ENCODE peak calls at places on chromosomes 7 and 10, in ten cellular contexts. B is sigmoid colon; S is adrenal gland; N is upper lobe of right lung; K is iPS DF 6.9; U is suprapubic skin; P is body of pancreas; F is naive thymus-derived CD4-positive, alpha-beta T cell; A is HCT116; G is stomach. H is an unnamed sample.
A peak's percentile ranks its signal among the peaks of the same experiment; 100 is the strongest.

GRCh38 chr10:62380002-62380401 is 5.8 kb downstream of the ZNF365 start:
- DNase-seq in F (no peak), U (no peak), N (no peak), G (no peak), S (no peak), P (no peak), A (peak; percentile 60), B (no peak), K (no peak), H (peak; percentile 45)

GRCh38 chr7:119964640-119965542 is 308.1 kb upstream of the KCND2 start:
- DNase-seq in P (no peak), S (no peak), U (no peak), F (no peak), A (no peak), B (no peak), G (no peak), K (no peak), N (no peak), H (peak; percentile 44)

GRCh38 chr7:6564091-6564770 is 13.0 kb upstream of the GRID2IP start:
- DNase-seq in G (no peak), U (no peak), N (no peak), P (no peak), F (no peak), K (no peak), S (no peak), A (no peak), B (no peak), H (no peak)

GRCh38 chr7:26937956-26938623 is 73.7 kb upstream of the SKAP2 start:
- DNase-seq in F (no peak), K (no peak), U (no peak), P (no peak), B (no peak), A (no peak), G (no peak), S (no peak), N (no peak), H (no peak)

GRCh38 chr7:152462995-152463713 is 27.4 kb upstream of the KMT2C start:
- DNase-seq in U (no peak), B (no peak), P (no peak), S (peak; percentile 59), G (no peak), A (no peak), K (no peak), N (no peak), F (peak; percentile 7), H (peak; percentile 88)

GRCh38 chr7:191105-192034 is 1.0 kb upstream of the FAM20C start:
- DNase-seq in K (no peak), A (peak; percentile 10), P (peak; percentile 53), F (peak; percentile 8), U (no peak), S (peak; percentile 35), G (no peak), B (peak; percentile 88), N (no peak), H (peak; percentile 27)

GRCh38 chr10:24434961-24435360 is 226.0 kb downstream of the KIAA1217 start:
- DNase-seq in N (no peak), A (no peak), B (no peak), F (no peak), P (no peak), U (no peak), G (no peak), S (no peak), K (no peak), H (no peak)

GRCh38 chr7:88399036-88399435 is 92.3 kb upstream of the STEAP4 start:
- DNase-seq in U (no peak), N (no peak), A (no peak), K (no peak), F (no peak), B (no peak), P (no peak), S (no peak), G (no peak), H (no peak)

GRCh38 chr7:121872831-121873764 is at the start of gene PTPRZ1:
- DNase-seq in B (no peak), S (peak; percentile 9), P (peak; percentile 30), G (peak; percentile 51), F (no peak), K (peak; percentile 68), N (peak; percentile 63), U (no peak), A (no peak), H (peak; percentile 40)

GRCh38 chr7:135263321-135263970 is 29.8 kb downstream of the STRA8 start:
- DNase-seq in G (no peak), A (no peak), N (no peak), P (no peak), B (no peak), K (no peak), U (no peak), F (no peak), S (no peak), H (no peak)

GRCh38 chr7:42877852-42878251 is 34.0 kb downstream of the C7orf25 start:
- DNase-seq in A (no peak), P (no peak), U (no peak), K (no peak), N (no peak), S (no peak), B (no peak), G (no peak), F (no peak), H (no peak)

GRCh38 chr7:25059576-25059975 is 65.5 kb downstream of the CYCS start:
- DNase-seq in G (no peak), F (no peak), B (no peak), U (no peak), S (no peak), N (no peak), K (no peak), P (no peak), A (no peak), H (no peak)

GRCh38 chr7:139596626-139597025 is 73.1 kb downstream of the CLEC2L start:
- DNase-seq in P (no peak), F (no peak), S (no peak), K (no peak), B (no peak), G (no peak), U (no peak), A (no peak), N (no peak), H (no peak)

GRCh38 chr7:139598642-139599041 is 75.2 kb downstream of the CLEC2L start:
- DNase-seq in U (no peak), F (no peak), N (no peak), K (no peak), B (no peak), G (no peak), P (peak; percentile 15), S (peak; percentile 37), A (no peak), H (no peak)

GRCh38 chr7:139594911-139595476 is 71.5 kb downstream of the CLEC2L start:
- DNase-seq in U (no peak), S (no peak), K (no peak), A (no peak), P (no peak), G (no peak), B (no peak), F (no peak), N (no peak), H (no peak)

GRCh38 chr7:139597028-139597427 is 73.5 kb downstream of the CLEC2L start:
- DNase-seq in P (no peak), K (no peak), B (no peak), A (no peak), S (no peak), U (no peak), G (no peak), N (no peak), F (no peak), H (no peak)

DNA sequence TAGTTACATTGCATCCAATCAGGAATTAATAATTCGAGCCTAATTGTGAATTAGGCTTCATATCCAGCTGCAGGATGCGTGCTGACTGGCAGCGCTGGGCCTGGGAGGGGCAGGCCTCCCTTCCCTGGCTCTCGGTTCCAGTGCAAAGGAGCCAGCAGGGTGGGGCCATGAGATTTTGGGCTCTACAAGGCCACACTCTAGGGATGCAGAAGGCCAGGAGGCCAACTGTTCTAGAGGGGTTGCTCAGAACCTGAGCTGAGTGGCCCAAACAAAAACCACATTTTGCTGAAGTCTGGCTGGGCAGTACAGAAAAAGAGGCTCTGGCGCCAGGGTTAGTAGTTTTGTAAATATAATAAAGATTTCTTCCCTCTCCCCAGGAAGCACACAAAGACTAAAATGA is 72.3 kb downstream of the CLEC2L start:
- DNase-seq in K (no peak), B (no peak), U (no peak), S (no peak), F (no peak), P (no peak), N (no peak), A (no peak), G (peak; percentile 23), H (no peak)
- H3K36me3 ChIP-seq in K (peaks cover 2% of the 10 kb centered on the region), B (no peaks in the 10 kb centered on the region), U (peaks cover 79% of the 10 kb centered on the region), S (no peaks in the 10 kb centered on the region), F (peaks cover 46% of the 10 kb centered on the region), P (peaks cover 17% of the 10 kb centered on the region), N (peaks cover 97% of the 10 kb centered on the region), A (peaks cover 33% of the 10 kb centered on the region), G (peaks cover 76% of the 10 kb centered on the region), H (peaks cover 28% of the 10 kb centered on the region)

GRCh38 chr7:37277513-37277912 is 171.2 kb downstream of the ELMO1 start:
- DNase-seq in G (no peak), B (no peak), U (no peak), A (no peak), P (no peak), F (no peak), N (no peak), S (no peak), K (no peak), H (no peak)
- H3K36me3 ChIP-seq in G (no peaks in the 10 kb centered on the region), B (no peaks in the 10 kb centered on the region), U (no peaks in the 10 kb centered on the region), A (no peaks in the 10 kb centered on the region), P (no peaks in the 10 kb centered on the region), F (no peaks in the 10 kb centered on the region), N (no peaks in the 10 kb centered on the region), S (no peaks in the 10 kb centered on the region), K (no peaks in the 10 kb centered on the region), H (peaks cover 2% of the 10 kb centered on the region)

DNA sequence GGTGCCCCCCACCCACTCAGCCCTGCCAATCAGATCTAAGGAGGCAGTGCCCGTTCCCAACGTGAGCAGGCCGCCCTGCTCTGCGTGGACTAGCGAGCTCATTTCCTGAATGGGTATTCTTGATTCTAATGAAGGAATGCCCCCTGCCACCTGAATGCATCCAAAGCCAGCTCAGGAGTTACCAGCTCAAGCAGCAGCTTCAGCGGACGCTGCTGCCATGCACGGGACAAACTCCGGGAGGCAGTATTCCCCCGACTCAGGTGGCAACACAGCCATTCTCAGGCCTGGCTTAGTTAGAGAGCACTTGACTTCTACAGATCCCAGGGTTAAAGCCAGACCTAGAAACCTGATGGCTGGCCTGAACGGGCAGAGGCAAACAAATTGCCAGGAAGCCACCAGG is 25.8 kb downstream of the PSAP start:
- DNase-seq in B (no peak), P (no peak), G (no peak), S (no peak), U (no peak), A (no peak), K (no peak), N (peak; percentile 23), F (no peak), H (no peak)
- H3K36me3 ChIP-seq in B (peaks cover 61% of the 10 kb centered on the region), P (peaks cover 16% of the 10 kb centered on the region), G (peaks cover 90% of the 10 kb centered on the region), S (no peaks in the 10 kb centered on the region), U (peaks cover 98% of the 10 kb centered on the region), A (peaks cover 53% of the 10 kb centered on the region), K (peaks cover 36% of the 10 kb centered on the region), N (peaks cover 100% of the 10 kb centered on the region), F (peaks cover 29% of the 10 kb centered on the region), H (peaks cover 18% of the 10 kb centered on the region)

DNA sequence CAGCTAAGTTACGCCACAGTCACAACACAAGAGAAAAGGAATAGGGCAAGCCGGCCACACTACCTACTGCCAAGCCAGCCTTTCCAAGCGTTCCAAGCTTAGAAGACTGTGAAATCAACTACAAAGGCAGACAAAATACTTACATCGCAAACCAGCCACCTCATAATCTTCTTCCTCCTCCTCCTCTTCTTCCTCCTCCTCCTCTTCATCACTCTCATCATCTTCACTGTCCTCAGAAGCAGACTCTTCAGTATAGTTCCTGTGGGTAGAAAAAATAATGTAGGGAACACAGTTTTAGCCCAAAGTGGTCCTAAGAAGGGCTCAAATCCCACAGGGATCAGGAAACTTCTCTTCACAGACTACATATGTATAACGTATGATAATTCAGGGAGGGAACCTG is 13.5 kb downstream of the FZD9 start:
- DNase-seq in G (no peak), S (no peak), P (no peak), B (no peak), U (no peak), A (no peak), F (no peak), N (no peak), K (no peak), H (no peak)
- H3K36me3 ChIP-seq in G (peaks cover 88% of the 10 kb centered on the region), S (no peaks in the 10 kb centered on the region), P (peaks cover 13% of the 10 kb centered on the region), B (peaks cover 52% of the 10 kb centered on the region), U (peaks cover 92% of the 10 kb centered on the region), A (peaks cover 85% of the 10 kb centered on the region), F (peaks cover 26% of the 10 kb centered on the region), N (peaks cover 98% of the 10 kb centered on the region), K (peaks cover 56% of the 10 kb centered on the region), H (peaks cover 97% of the 10 kb centered on the region)